ENCODE peak calls at places on chromosomes 16 and 17, in six cellular contexts. J is ovary, A is body of pancreas, X is tibial artery, M is heart left ventricle, D is endothelial cell. V is an unnamed sample.

GRCh38 chr17:50349241-50349595 is 3.3 kb downstream of the XYLT2 start:
- DNase-seq in X (no peak), J (no peak), M (no peak), D (no peak), A (no peak), V (no peak)

GRCh38 chr17:4920351-4921048 is 11.6 kb upstream of the GP1BA start:
- DNase-seq in X (no peak), M (no peak), J (no peak), D (no peak), A (no peak), V (no peak)

GRCh38 chr17:42883802-42884553 is 16.6 kb upstream of the G6PC1 start:
- DNase-seq in J (no peak), X (no peak), D (no peak), A (no peak), M (no peak), V (no peak)

GRCh38 chr17:52823155-52823554 is 664.6 kb upstream of the CA10 start:
- DNase-seq in J (no peak), M (no peak), D (no peak), X (no peak), A (no peak), V (no peak)

GRCh38 chr17:74532115-74532514 is 840 bp upstream of the CD300LB start:
- DNase-seq in J (no peak), D (no peak), A (peak; percentile 19), M (peak; percentile 69), X (peak; percentile 64), V (peak; percentile 9)

GRCh38 chr17:78716814-78717393 is 65.2 kb downstream of the CYTH1 start:
- DNase-seq in J (peak; percentile 70), D (no peak), M (peak; percentile 88), X (peak; percentile 61), A (peak; percentile 96), V (peak; percentile 61)

GRCh38 chr17:41547921-41548843 is 20.1 kb upstream of the KRT19 start:
- DNase-seq in D (no peak), M (peak; percentile 43), J (peak; percentile 83), A (peak; percentile 46), X (peak; percentile 64), V (peak; percentile 90)

GRCh38 chr16:74372953-74373846 is 2.9 kb upstream of the NPIPB15 start:
- DNase-seq in X (no peak), A (no peak), D (no peak), M (no peak), J (no peak), V (no peak)

GRCh38 chr17:6427284-6427781 is 7.6 kb downstream of the AIPL1 start:
- DNase-seq in J (no peak), M (no peak), D (no peak), A (no peak), X (no peak), V (peak; percentile 80)

GRCh38 chr17:44842748-44843147 is 4.9 kb upstream of the HIGD1B start:
- DNase-seq in A (no peak), M (peak; percentile 59), J (no peak), X (no peak), D (no peak), V (no peak)

GRCh38 chr16:15650698-15651161 is 685 bp downstream of the NDE1 start:
- DNase-seq in D (peak; percentile 10), M (peak; percentile 47), X (peak; percentile 46), J (peak; percentile 59), A (peak; percentile 8), V (peak; percentile 75)

GRCh38 chr17:41909088-41909487 is 9.7 kb downstream of the ACLY start:
- DNase-seq in M (no peak), X (no peak), J (no peak), A (no peak), D (no peak), V (no peak)

GRCh38 chr16:17945080-17945601 is 391.4 kb downstream of the NPIPA8 start:
- DNase-seq in M (no peak), D (no peak), A (no peak), J (no peak), X (no peak), V (no peak)

GRCh38 chr17:80261159-80261894 is 675 bp downstream of the RNF213 start:
- DNase-seq in D (peak; percentile 74), M (peak; percentile 70), A (peak; percentile 68), J (peak; percentile 66), X (peak; percentile 50), V (peak; percentile 76)

GRCh38 chr17:82887255-82888164 is 47.7 kb upstream of the ZNF750 start:
- DNase-seq in X (no peak), M (peak; percentile 15), J (no peak), D (no peak), A (no peak), V (no peak)

GRCh38 chr17:45998987-45999899 is at the start of gene STH:
- DNase-seq in M (no peak), D (no peak), J (no peak), X (no peak), A (no peak), V (no peak)

GRCh38 chr17:59329558-59330313 is 1.7 kb upstream of the YPEL2 start:
- DNase-seq in J (peak; percentile 64), D (peak; percentile 59), A (peak; percentile 71), X (peak; percentile 69), M (peak; percentile 73), V (peak; percentile 72)

DNA sequence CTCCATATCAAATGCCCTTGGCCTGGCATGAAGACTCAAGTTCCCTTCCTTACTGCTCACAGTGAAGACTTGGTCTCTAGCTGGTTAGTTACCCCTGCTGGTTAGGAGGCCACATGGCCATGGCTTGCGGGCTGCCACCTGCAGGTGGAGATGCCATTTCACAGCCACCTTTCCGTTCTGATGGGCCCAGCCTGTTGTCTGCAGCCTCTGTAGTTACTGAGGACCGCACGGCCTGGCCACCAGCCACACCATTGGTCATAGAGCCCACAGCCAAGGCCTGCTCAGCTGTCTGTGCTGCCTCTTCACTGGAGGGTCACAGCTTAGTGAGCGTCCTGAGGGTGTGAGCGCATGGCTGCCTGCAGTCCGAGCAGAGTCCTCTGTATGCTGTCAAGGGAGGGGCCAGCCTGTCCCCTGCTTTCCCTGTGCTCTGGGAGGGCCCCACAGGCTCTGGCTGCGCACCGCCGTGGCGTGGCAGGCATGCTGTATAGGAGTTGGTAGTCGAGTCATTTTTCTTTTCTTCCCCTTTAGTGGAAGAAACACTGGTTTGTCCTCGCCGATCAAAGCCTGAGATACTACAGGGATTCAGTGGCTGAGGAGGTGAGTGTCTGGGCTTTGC is 59.2 kb downstream of the PLD6 start:
- DNase-seq in M (no peak), D (no peak), A (peak; percentile 36), J (no peak), X (no peak), V (peak; percentile 46)
- TF ChIP-seq CTCF in M (no peak), D (peak; percentile 27), A (no peak), J (no peak), X (no peak), V (peak; percentile 48)

GRCh38 chr17:9893606-9894005 is 11.5 kb downstream of the RCVRN start:
- DNase-seq in J (no peak), X (no peak), D (no peak), A (no peak), M (no peak), V (no peak)

GRCh38 chr17:9886141-9886930 is 18.7 kb downstream of the RCVRN start:
- DNase-seq in X (no peak), J (no peak), A (no peak), D (no peak), M (no peak), V (no peak)

GRCh38 chr17:9895923-9896322 is 9.1 kb downstream of the RCVRN start:
- DNase-seq in J (no peak), X (no peak), D (no peak), A (no peak), M (no peak), V (no peak)

GRCh38 chr17:9887521-9887920 is 17.6 kb downstream of the RCVRN start:
- DNase-seq in M (no peak), A (no peak), X (no peak), J (no peak), D (no peak), V (no peak)

DNA sequence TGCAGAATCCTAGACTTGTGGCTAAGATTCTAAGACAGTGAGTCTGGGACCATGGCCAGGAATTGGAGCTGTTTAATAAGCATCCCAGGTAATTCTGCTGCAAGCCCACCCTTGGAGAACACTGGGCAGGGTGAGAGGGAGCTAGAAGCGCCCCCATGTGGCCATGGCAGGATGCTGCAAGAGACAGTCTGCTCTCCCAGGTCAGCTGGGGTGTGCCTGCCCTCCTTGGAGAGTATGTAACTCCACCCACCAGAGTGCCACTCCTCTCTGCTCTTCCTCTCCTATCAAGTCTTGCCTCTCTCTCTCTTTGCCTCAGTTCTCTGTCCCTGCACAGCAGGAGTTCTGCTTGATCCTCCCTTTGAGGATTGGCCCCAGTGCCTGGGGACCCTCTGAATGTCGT is 14.9 kb downstream of the RCVRN start:
- DNase-seq in D (peak; percentile 67), A (no peak), X (no peak), J (no peak), M (no peak), V (peak; percentile 39)
- TF ChIP-seq CTCF in D (peak; percentile 81), A (no peak), X (peak; percentile 25), J (no peak), M (peak; percentile 45), V (peak; percentile 64)

DNA sequence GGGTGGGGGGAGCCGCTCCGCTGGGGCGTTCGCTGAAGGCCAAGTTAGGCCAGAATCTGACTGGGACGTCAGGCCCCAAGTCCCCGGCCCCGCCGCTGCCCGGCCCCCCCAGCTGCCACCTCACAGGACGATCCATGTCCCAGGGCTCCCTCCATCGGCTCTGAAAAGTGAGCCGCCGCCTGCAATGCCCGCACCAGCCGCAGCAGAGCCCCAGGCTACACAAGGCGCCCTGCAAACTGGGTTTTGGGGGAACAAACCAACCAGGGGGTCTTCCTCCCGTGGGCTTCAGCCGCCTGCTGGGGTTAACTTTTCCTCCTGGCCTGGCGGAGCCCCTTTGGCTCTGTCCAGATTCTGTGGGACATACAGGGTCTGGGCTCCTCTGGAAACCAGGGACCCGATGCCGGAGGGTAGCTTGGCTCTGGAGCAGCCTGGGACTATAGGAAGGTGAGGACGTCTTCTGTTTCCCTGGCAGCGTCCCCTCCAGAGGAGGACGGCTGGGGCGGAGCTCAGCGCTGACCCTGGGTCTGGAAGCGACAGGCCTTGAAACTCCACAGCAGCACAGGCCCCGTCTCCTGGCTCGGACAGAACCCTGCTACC is 835 bp downstream of the NME4 start:
- DNase-seq in M (peak; percentile 86), A (peak; percentile 86), X (peak; percentile 83), J (peak; percentile 78), D (peak; percentile 84), V (peak; percentile 53)
- TF ChIP-seq CTCF in M (no peak), A (peak; percentile 39), X (peak; percentile 68), J (peak; percentile 61), D (no peak), V (no peak)

GRCh38 chr17:14737984-14738651 is 437.2 kb downstream of the HS3ST3B1 start:
- DNase-seq in J (no peak), X (peak; percentile 65), A (peak; percentile 62), M (peak; percentile 54), D (no peak), V (no peak)
- TF ChIP-seq CTCF in J (no peak), X (no peak), A (no peak), M (no peak), D (no peak), V (no peak)

V was measured in activated CD8-positive, alpha-beta T cell treated with anti-CD3 and anti-CD28 coated beads for 36 hours.